ENCODE peak calls at places on chromosomes 5 and 9, in ten cellular contexts. H is upper lobe of left lung; Z is progenitor cell of endocrine pancreas; F is OCI-LY7; M is fibroblast of lung; G is GM06990; U is endothelial cell; L is CD4-positive, alpha-beta T cell; W is mesothelial cell of epicardium; K is cardiac muscle cell. Y is an unnamed sample.

GRCh38 chr5:67350600-67351315 is 154.2 kb upstream of the CD180 start:
- DNase-seq in H (peak; percentile 30), Z (no peak), F (no peak), M (no peak), G (peak; percentile 11), U (no peak), L (no peak), W (no peak), K (no peak), Y (no peak)

GRCh38 chr5:92616085-92616484 is 964.9 kb downstream of the NR2F1-AS1 start:
- DNase-seq in H (no peak), Z (no peak), F (no peak), M (peak; percentile 3), G (no peak), U (no peak), L (no peak), W (no peak), K (no peak), Y (no peak)

GRCh38 chr9:112532427-112532826 is 45.8 kb downstream of the KIAA1958 start:
- DNase-seq in H (peak; percentile 70), Z (no peak), F (no peak), M (peak; percentile 52), G (no peak), U (no peak), L (no peak), W (no peak), K (no peak), Y (no peak)

GRCh38 chr5:151923865-151924264 is 786 bp downstream of the GLRA1 start:
- DNase-seq in H (no peak), Z (no peak), F (no peak), M (no peak), G (no peak), U (peak; percentile 40), L (no peak), W (no peak), K (peak; percentile 40), Y (no peak)

GRCh38 chr9:128689293-128689770 is 310 bp downstream of the SET start:
- DNase-seq in H (peak; percentile 38), Z (no peak), F (no peak), M (no peak), G (no peak), U (no peak), L (peak; percentile 44), W (peak; percentile 55), K (no peak), Y (no peak)

GRCh38 chr5:173283318-173284288 is 44.6 kb downstream of the STC2 start:
- DNase-seq in H (peak; percentile 84), Z (peak; percentile 74), F (peak; percentile 23), M (peak; percentile 65), G (peak; percentile 72), U (peak; percentile 85), L (peak; percentile 46), W (peak; percentile 70), K (peak; percentile 95), Y (peak; percentile 38)

GRCh38 chr5:146860213-146860891 is 18.2 kb downstream of the PPP2R2B start:
- DNase-seq in H (no peak), Z (no peak), F (no peak), M (peak; percentile 87), G (no peak), U (no peak), L (no peak), W (no peak), K (no peak), Y (no peak)

GRCh38 chr5:104932431-104932830 is 1369.8 kb upstream of the NUDT12 start:
- DNase-seq in H (no peak), Z (no peak), F (no peak), M (no peak), G (no peak), U (no peak), L (no peak), W (no peak), K (no peak), Y (no peak)

GRCh38 chr9:118529210-118529609 is 825.0 kb downstream of the TLR4 start:
- DNase-seq in H (no peak), Z (no peak), F (no peak), M (peak; percentile 52), G (no peak), U (no peak), L (no peak), W (no peak), K (no peak), Y (no peak)

GRCh38 chr9:101791533-101791932 is 53.1 kb upstream of the GRIN3A start:
- DNase-seq in H (no peak), Z (no peak), F (no peak), M (no peak), G (no peak), U (no peak), L (no peak), W (no peak), K (no peak), Y (no peak)

GRCh38 chr9:101796044-101796443 is 57.6 kb upstream of the GRIN3A start:
- DNase-seq in H (no peak), Z (no peak), F (no peak), M (no peak), G (no peak), U (no peak), L (no peak), W (no peak), K (no peak), Y (no peak)

GRCh38 chr9:101795147-101795546 is 56.7 kb upstream of the GRIN3A start:
- DNase-seq in H (no peak), Z (no peak), F (no peak), M (no peak), G (no peak), U (no peak), L (no peak), W (no peak), K (no peak), Y (no peak)

GRCh38 chr9:101792475-101792874 is 54.0 kb upstream of the GRIN3A start:
- DNase-seq in H (no peak), Z (no peak), F (no peak), M (no peak), G (no peak), U (no peak), L (no peak), W (no peak), K (no peak), Y (no peak)

DNA sequence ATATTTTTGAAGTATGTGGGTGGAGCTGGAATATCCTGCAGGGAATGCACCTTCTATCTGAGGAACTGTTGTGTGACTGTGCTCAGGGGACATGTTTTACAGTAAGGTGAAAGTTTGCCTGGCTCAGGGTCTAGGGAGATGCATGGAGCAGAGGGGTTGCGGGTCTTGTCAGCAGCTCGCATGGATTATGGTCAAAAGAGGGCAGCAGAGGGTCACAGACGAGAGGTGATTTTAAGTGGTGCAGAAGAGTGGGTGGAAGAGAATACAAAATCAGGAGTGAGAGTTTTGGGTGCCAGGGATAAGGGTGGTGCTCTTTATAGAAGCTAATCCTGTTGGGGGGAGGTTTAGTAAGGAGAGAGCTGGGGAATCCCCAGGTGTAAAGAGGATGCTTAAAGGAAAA is 53.5 kb upstream of the GRIN3A start:
- DNase-seq in H (no peak), Z (peak; percentile 55), F (peak; percentile 28), M (peak; percentile 2), G (no peak), U (peak; percentile 77), L (no peak), W (peak; percentile 29), K (peak; percentile 63), Y (no peak)
- TF ChIP-seq CTCF in H (no peak), Z (peak; percentile 82), F (peak; percentile 76), M (no peak), G (peak; percentile 58), U (peak; percentile 54), L (no peak), W (no peak), K (no peak), Y (no peak)

GRCh38 chr9:117480729-117481128 is 65.9 kb upstream of the ASTN2 start:
- DNase-seq in H (no peak), Z (no peak), F (no peak), M (no peak), G (no peak), U (no peak), L (no peak), W (no peak), K (no peak), Y (no peak)

GRCh38 chr9:117485176-117485575 is 70.3 kb upstream of the ASTN2 start:
- DNase-seq in H (no peak), Z (no peak), F (no peak), M (peak; percentile 1), G (no peak), U (no peak), L (no peak), W (no peak), K (no peak), Y (no peak)

DNA sequence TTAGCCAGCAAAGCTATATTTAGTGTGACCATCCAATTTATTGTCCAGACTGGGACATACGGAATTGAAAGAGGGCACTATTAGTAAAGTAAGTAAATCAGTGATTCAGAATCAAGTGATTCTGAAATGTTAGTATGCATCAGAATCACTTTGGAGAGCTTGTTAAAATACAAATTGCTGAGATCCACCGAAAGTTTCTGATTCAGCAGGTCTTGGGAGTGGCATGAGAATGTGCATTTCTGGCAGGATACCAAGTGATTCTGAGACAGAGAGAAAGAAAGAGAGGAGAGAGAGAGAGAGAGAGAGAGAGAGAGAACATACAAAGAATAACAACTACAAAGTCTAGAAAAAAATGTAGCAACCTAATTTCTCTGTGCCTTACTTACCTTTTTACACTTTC is 65.4 kb upstream of the ASTN2 start:
- DNase-seq in H (no peak), Z (no peak), F (no peak), M (no peak), G (no peak), U (no peak), L (no peak), W (no peak), K (no peak), Y (no peak)
- TF ChIP-seq CTCF in H (no peak), Z (no peak), F (no peak), M (no peak), G (no peak), U (no peak), L (no peak), W (no peak), K (no peak), Y (no peak)

GRCh38 chr5:69048233-69048632 is 45.6 kb upstream of the SLC30A5 start:
- DNase-seq in H (no peak), Z (no peak), F (peak; percentile 22), M (no peak), G (no peak), U (no peak), L (no peak), W (no peak), K (peak; percentile 5), Y (no peak)
- TF ChIP-seq CTCF in H (peak; percentile 20), Z (peak; percentile 8), F (peak; percentile 75), M (peak; percentile 27), G (peak; percentile 68), U (no peak), L (no peak), W (no peak), K (peak; percentile 34), Y (no peak)

GRCh38 chr5:118960557-118960956 is 27.8 kb downstream of the DTWD2 start:
- DNase-seq in H (no peak), Z (no peak), F (no peak), M (no peak), G (no peak), U (no peak), L (no peak), W (no peak), K (no peak), Y (no peak)

GRCh38 chr5:118953652-118954005 is 34.7 kb downstream of the DTWD2 start:
- DNase-seq in H (no peak), Z (no peak), F (no peak), M (no peak), G (no peak), U (no peak), L (no peak), W (no peak), K (no peak), Y (no peak)

GRCh38 chr5:118952992-118953651 is 35.2 kb downstream of the DTWD2 start:
- DNase-seq in H (no peak), Z (no peak), F (no peak), M (peak; percentile 36), G (no peak), U (no peak), L (no peak), W (no peak), K (no peak), Y (no peak)

GRCh38 chr5:118956727-118957126 is 31.6 kb downstream of the DTWD2 start:
- DNase-seq in H (no peak), Z (no peak), F (peak; percentile 16), M (no peak), G (no peak), U (no peak), L (no peak), W (no peak), K (peak; percentile 15), Y (no peak)
- TF ChIP-seq CTCF in H (peak; percentile 6), Z (peak; percentile 54), F (peak; percentile 73), M (peak; percentile 38), G (no peak), U (peak; percentile 33), L (no peak), W (peak; percentile 26), K (peak; percentile 21), Y (no peak)